ENCODE peak calls at places on chromosomes 16 and 17, in six cellular contexts. U is HFF-Myc, H is neural progenitor cell, Y is right lobe of liver, L is transverse colon, E is fibroblast of pulmonary artery. Q is an unnamed sample.

GRCh38 chr17:47288531-47289116 is 35.0 kb downstream of the ITGB3 start:
- DNase-seq in H (no peak), L (no peak), Y (no peak), U (no peak), E (peak), Q (no peak)

GRCh38 chr17:75308732-75309629 is 19.7 kb upstream of the SLC25A19 start:
- DNase-seq in E (no peak), L (peak), U (no peak), Y (peak), H (no peak), Q (no peak)

GRCh38 chr17:45368661-45369060 is 51.8 kb upstream of the MAP3K14 start:
- DNase-seq in H (no peak), L (no peak), U (no peak), Y (no peak), E (peak), Q (no peak)

GRCh38 chr17:65975878-65976277 is 216.1 kb downstream of the CEP112 start:
- DNase-seq in U (no peak), H (peak), Y (no peak), E (no peak), L (no peak), Q (no peak)

GRCh38 chr16:67249178-67249759 is 490 bp downstream of the SLC9A5 start:
- DNase-seq in Y (no peak), U (no peak), H (no peak), E (no peak), L (no peak), Q (no peak)

GRCh38 chr17:17575360-17576251 is 15.9 kb downstream of the PEMT start:
- DNase-seq in Y (no peak), U (peak), H (no peak), L (no peak), E (no peak), Q (no peak)

GRCh38 chr17:50920041-50920410 is 53.9 kb upstream of the TOB1 start:
- DNase-seq in U (no peak), H (no peak), Y (no peak), E (no peak), L (no peak), Q (no peak)

GRCh38 chr16:2987286-2987685 is 7.0 kb upstream of the PKMYT1 start:
- DNase-seq in H (no peak), Y (no peak), L (no peak), E (no peak), U (no peak), Q (no peak)

GRCh38 chr16:71482569-71482968 is 6.6 kb downstream of the ZNF19 start:
- DNase-seq in E (no peak), H (no peak), U (no peak), Y (no peak), L (no peak), Q (no peak)

GRCh38 chr17:63345598-63345997 is 100.5 kb downstream of the CYB561 start:
- DNase-seq in Y (no peak), E (no peak), H (no peak), U (no peak), L (no peak), Q (no peak)

GRCh38 chr17:79593636-79594035 is 17.2 kb downstream of the RBFOX3 start:
- DNase-seq in H (no peak), U (no peak), Y (no peak), L (no peak), E (no peak), Q (no peak)

GRCh38 chr17:78933959-78934568 is 8.9 kb upstream of the TIMP2 start:
- DNase-seq in U (peak), Y (peak), L (peak), H (peak), E (peak), Q (peak)

GRCh38 chr17:17783825-17784598 is 52.8 kb downstream of the SREBF1 start:
- DNase-seq in H (peak), U (no peak), E (peak), Y (no peak), L (peak), Q (peak)

GRCh38 chr16:84370723-84371552 is 2.6 kb downstream of the ATP2C2 start:
- DNase-seq in L (peak), E (no peak), Y (no peak), U (no peak), H (no peak), Q (no peak)

GRCh38 chr17:80618304-80618703 is 73.7 kb downstream of the RPTOR start:
- DNase-seq in L (no peak), Y (no peak), E (no peak), U (no peak), H (no peak), Q (no peak)

GRCh38 chr17:1997146-1997586 is 28.0 kb downstream of the RTN4RL1 start:
- DNase-seq in U (no peak), H (no peak), L (no peak), E (no peak), Y (no peak), Q (no peak)

GRCh38 chr17:81898029-81898866 is 3.8 kb upstream of the NPB start:
- DNase-seq in H (no peak), E (peak), U (no peak), Y (no peak), L (no peak), Q (no peak)

GRCh38 chr16:47304563-47304962 is 156.3 kb downstream of the ITFG1 start:
- DNase-seq in U (no peak), H (no peak), Y (no peak), E (no peak), L (no peak), Q (no peak)

GRCh38 chr17:75400326-75400939 is 5.0 kb downstream of the GRB2 start:
- DNase-seq in U (no peak), H (no peak), L (no peak), E (no peak), Y (no peak), Q (no peak)

GRCh38 chr17:9890124-9890523 is 14.9 kb downstream of the RCVRN start:
- DNase-seq in H (peak), Y (no peak), E (no peak), U (no peak), L (no peak), Q (no peak)

GRCh38 chr17:78901806-78902205 is 1.2 kb downstream of the CEP295NL start:
- DNase-seq in H (no peak), L (no peak), E (no peak), Y (no peak), U (no peak), Q (no peak)

GRCh38 chr16:56849690-56850680 is 15.0 kb upstream of the SLC12A3 start:
- DNase-seq in Y (peak), L (no peak), E (peak), U (no peak), H (no peak), Q (peak)

GRCh38 chr16:1420540-1421205 is at the start of gene UQCC4:
- DNase-seq in Y (peak), L (peak), E (peak), H (peak), U (peak), Q (peak)

GRCh38 chr17:10197721-10198508 is 491 bp downstream of the GAS7 start:
- DNase-seq in H (peak), L (no peak), Y (no peak), E (no peak), U (no peak), Q (no peak)

GRCh38 chr16:80592273-80592672 is 51.5 kb downstream of the DYNLRB2 start:
- DNase-seq in U (no peak), E (no peak), L (no peak), Y (no peak), H (no peak), Q (no peak)
- TF ChIP-seq CTCF in U (no peak), E (no peak), L (no peak), Y (no peak), H (no peak), Q (no peak)

GRCh38 chr17:44218344-44219125 is 940 bp downstream of the UBTF start:
- DNase-seq in E (peak), H (peak), Y (peak), U (no peak), L (peak), Q (peak)

GRCh38 chr17:44217738-44218343 is 1.6 kb downstream of the UBTF start:
- DNase-seq in H (no peak), U (no peak), L (peak), E (no peak), Y (no peak), Q (no peak)

GRCh38 chr17:44216173-44216572 is 3.3 kb downstream of the UBTF start:
- DNase-seq in Y (no peak), U (no peak), E (no peak), L (peak), H (no peak), Q (no peak)

GRCh38 chr17:44214896-44215295 is 4.6 kb downstream of the UBTF start:
- DNase-seq in E (no peak), U (no peak), Y (no peak), L (no peak), H (no peak), Q (no peak)

GRCh38 chr17:44216674-44217073 is 2.8 kb downstream of the UBTF start:
- DNase-seq in H (no peak), E (no peak), U (no peak), L (no peak), Y (no peak), Q (no peak)
- H3K4me3 ChIP-seq in H (no peak), E (no peak), U (peak), L (no peak), Y (no peak), Q (no peak)

GRCh38 chr17:77442976-77443742 is 302.4 kb downstream of the SEC14L1 start:
- DNase-seq in U (no peak), L (no peak), Y (no peak), E (no peak), H (no peak), Q (no peak)
- TF ChIP-seq CTCF in U (no peak), L (no peak), Y (no peak), E (no peak), H (no peak), Q (no peak)

DNA sequence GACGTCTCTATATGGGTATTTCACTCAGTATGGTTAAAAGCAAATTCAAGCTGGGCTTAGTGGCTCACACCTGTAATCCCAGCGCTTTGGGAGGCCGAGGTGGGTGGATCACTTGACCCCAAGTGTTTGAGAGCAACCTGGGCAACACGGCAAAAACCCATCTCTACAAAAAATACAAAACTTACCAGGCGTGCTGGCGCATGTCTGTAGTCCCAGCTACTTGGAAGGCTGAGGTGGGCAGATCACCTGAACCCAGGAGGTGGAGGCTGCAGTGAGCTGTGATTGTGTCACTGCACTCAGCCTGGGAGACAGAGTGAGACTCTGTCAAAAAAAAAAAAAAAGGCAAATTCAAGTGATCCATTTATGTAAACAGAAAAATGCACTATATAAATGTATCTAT is 1.3 kb upstream of the TNFRSF17 start:
- DNase-seq in U (no peak), Y (no peak), L (no peak), E (no peak), H (no peak), Q (no peak)
- H3K4me3 ChIP-seq in U (no peak), Y (no peak), L (no peak), E (no peak), H (no peak), Q (no peak)

GRCh38 chr16:75464130-75464918 is at the start of gene TMEM170A:
- DNase-seq in H (peak), E (peak), L (peak), U (peak), Y (peak), Q (peak)
- TF ChIP-seq CTCF in H (peak), E (peak), L (peak), U (peak), Y (peak), Q (peak)

DNA sequence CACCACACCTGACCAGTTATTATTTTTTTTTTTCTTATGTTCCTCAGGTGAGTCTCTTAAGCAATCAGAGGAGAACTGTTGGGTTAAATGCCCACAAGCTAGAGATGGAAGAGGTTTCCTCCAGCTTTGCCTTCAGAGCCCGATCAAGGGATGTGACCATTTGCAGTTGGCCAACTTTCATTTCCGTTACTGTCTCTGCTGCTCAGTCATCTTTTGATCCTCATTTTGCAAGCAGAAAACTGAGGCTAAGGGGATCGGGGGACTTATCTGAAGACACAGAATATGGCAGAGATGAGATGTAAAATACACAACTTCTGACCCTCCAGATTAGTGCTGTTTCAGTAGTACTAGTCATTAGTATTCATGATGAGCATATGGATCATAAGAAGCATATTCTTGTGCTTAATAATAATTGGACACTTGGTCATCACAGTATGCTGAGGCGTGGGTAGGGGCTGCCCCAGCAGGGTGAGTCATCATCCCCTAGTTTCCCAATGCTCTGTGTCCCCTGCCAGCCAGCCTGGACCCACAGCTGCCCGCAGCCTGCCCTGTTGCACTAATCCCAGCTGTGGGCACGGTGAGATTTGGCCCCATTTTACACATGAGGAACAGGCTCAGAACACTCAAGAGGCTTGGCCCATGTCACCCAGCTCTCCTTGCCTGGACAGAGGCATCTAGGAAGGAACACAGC is 189.0 kb downstream of the RAB11FIP4 start:
- DNase-seq in H (no peak), U (no peak), Y (no peak), E (peak), L (no peak), Q (peak)
- H3K4me3 ChIP-seq in H (no peak), U (no peak), Y (no peak), E (no peak), L (no peak), Q (no peak)

GRCh38 chr17:40192961-40193360 is 15.7 kb downstream of the RAPGEFL1 start:
- DNase-seq in U (no peak), L (no peak), E (no peak), H (no peak), Y (no peak), Q (no peak)

GRCh38 chr17:40188694-40189093 is 11.4 kb downstream of the RAPGEFL1 start:
- DNase-seq in Y (no peak), H (no peak), U (no peak), L (no peak), E (no peak), Q (no peak)

GRCh38 chr17:40187238-40187637 is 10.0 kb downstream of the RAPGEFL1 start:
- DNase-seq in L (no peak), U (no peak), Y (no peak), E (no peak), H (no peak), Q (no peak)

GRCh38 chr17:40191237-40192208 is 14.3 kb downstream of the RAPGEFL1 start:
- DNase-seq in E (peak), H (peak), Y (peak), L (peak), U (peak), Q (peak)

GRCh38 chr17:40190197-40191021 is 13.1 kb downstream of the RAPGEFL1 start:
- DNase-seq in Y (no peak), E (no peak), U (no peak), H (peak), L (no peak), Q (no peak)
- TF ChIP-seq CTCF in Y (no peak), E (peak), U (peak), H (peak), L (no peak), Q (no peak)

GRCh38 chr17:67829331-67829730 is 4.0 kb downstream of the BPTF start:
- DNase-seq in U (no peak), Y (no peak), L (no peak), H (peak), E (no peak), Q (no peak)
- H3K4me3 ChIP-seq in U (no peak), Y (no peak), L (no peak), H (peak), E (no peak), Q (no peak)

DNA sequence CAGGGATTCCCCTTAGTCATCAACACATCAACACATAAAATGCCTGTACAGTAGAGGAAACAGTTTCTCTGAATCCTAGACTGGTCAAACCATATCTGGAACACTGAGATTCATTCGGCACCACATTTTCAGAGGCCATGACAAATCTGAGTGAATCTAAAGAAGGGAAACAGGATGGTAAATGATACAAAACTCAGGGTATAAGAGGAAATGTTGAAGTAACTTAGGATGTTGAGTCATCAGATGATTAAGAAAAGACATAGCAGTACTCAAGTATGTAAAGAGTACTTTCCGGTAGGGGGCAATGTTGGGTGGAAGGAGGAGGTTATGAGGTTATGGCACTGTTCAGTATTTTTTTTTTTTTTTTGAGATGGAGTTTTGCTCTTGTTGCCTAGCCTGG is 358.5 kb upstream of the PMFBP1 start:
- DNase-seq in L (no peak), U (peak), Y (no peak), H (no peak), E (peak), Q (no peak)
- TF ChIP-seq CTCF in L (no peak), U (peak), Y (no peak), H (no peak), E (peak), Q (no peak)